ENCODE peak calls at places on chromosomes 2 and 18, in six cellular contexts. One of them, this sample, is unnamed.

GRCh38 chr2:171404258-171404657 is 29.5 kb downstream of the METTL8 start:
- DNase-seq in H1: no peak
- DNase-seq in NT2/D1: no peak
- DNase-seq in astrocyte: peak; percentile 83
- DNase-seq in endothelial cell of umbilical vein: peak; percentile 81
- DNase-seq in colonic mucosa: no peak
- DNase-seq in this sample: no peak

GRCh38 chr2:232576995-232577394 is 26.5 kb downstream of the EIF4E2 start:
- DNase-seq in H1: no peak
- DNase-seq in NT2/D1: no peak
- DNase-seq in astrocyte: peak; percentile 57
- DNase-seq in endothelial cell of umbilical vein: no peak
- DNase-seq in colonic mucosa: no peak
- DNase-seq in this sample: no peak

GRCh38 chr2:235371018-235371417 is 122.8 kb upstream of the AGAP1 start:
- DNase-seq in H1: no peak
- DNase-seq in NT2/D1: no peak
- DNase-seq in astrocyte: no peak
- DNase-seq in endothelial cell of umbilical vein: no peak
- DNase-seq in colonic mucosa: no peak
- DNase-seq in this sample: no peak

GRCh38 chr2:18545384-18545783 is 15.1 kb downstream of the RDH14 start:
- DNase-seq in H1: no peak
- DNase-seq in NT2/D1: no peak
- DNase-seq in astrocyte: peak; percentile 54
- DNase-seq in endothelial cell of umbilical vein: peak; percentile 47
- DNase-seq in colonic mucosa: no peak
- DNase-seq in this sample: no peak

GRCh38 chr18:59718108-59719057 is 21.2 kb upstream of the CCBE1 start:
- DNase-seq in H1: no peak
- DNase-seq in NT2/D1: no peak
- DNase-seq in astrocyte: peak; percentile 98
- DNase-seq in endothelial cell of umbilical vein: peak; percentile 7
- DNase-seq in colonic mucosa: no peak
- DNase-seq in this sample: peak; percentile 52

GRCh38 chr2:150591901-150592300 is 104.4 kb upstream of the RND3 start:
- DNase-seq in H1: no peak
- DNase-seq in NT2/D1: no peak
- DNase-seq in astrocyte: peak; percentile 39
- DNase-seq in endothelial cell of umbilical vein: no peak
- DNase-seq in colonic mucosa: no peak
- DNase-seq in this sample: no peak

GRCh38 chr2:171317492-171318125 is 116.2 kb downstream of the METTL8 start:
- DNase-seq in H1: no peak
- DNase-seq in NT2/D1: no peak
- DNase-seq in astrocyte: peak; percentile 11
- DNase-seq in endothelial cell of umbilical vein: no peak
- DNase-seq in colonic mucosa: no peak
- DNase-seq in this sample: peak; percentile 55

GRCh38 chr18:785242-785641 is 26.8 kb downstream of the YES1 start:
- DNase-seq in H1: no peak
- DNase-seq in NT2/D1: no peak
- DNase-seq in astrocyte: no peak
- DNase-seq in endothelial cell of umbilical vein: no peak
- DNase-seq in colonic mucosa: no peak
- DNase-seq in this sample: no peak

GRCh38 chr18:54147439-54147838 is 77.0 kb downstream of the MBD2 start:
- DNase-seq in H1: no peak
- DNase-seq in NT2/D1: no peak
- DNase-seq in astrocyte: no peak
- DNase-seq in endothelial cell of umbilical vein: no peak
- DNase-seq in colonic mucosa: no peak
- DNase-seq in this sample: no peak

GRCh38 chr2:240579771-240580614 is 6.5 kb upstream of the CAPN10 start:
- DNase-seq in H1: no peak
- DNase-seq in NT2/D1: no peak
- DNase-seq in astrocyte: peak; percentile 77
- DNase-seq in endothelial cell of umbilical vein: no peak
- DNase-seq in colonic mucosa: peak; percentile 69
- DNase-seq in this sample: peak; percentile 87

DNA sequence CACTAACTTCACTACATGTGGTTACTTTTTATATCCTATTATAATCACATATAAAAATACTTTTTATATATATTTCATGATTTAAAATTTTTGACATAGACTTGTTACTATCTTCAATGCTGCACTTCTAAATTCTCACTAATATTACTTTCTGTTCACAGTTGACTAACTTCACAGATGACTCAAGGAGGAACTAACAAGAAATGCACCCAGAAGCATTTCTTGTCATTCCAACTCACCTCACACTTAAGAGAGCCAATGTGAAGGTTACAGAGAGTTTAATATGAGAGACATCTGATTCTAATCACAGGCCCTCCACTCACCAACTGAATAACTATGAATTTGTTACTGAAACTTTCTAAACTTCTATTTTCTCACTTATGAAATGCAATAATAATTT is 399.8 kb upstream of the SLC8A1 start:
- DNase-seq in H1: no peak
- DNase-seq in NT2/D1: no peak
- DNase-seq in astrocyte: no peak
- DNase-seq in endothelial cell of umbilical vein: no peak
- DNase-seq in colonic mucosa: no peak
- DNase-seq in this sample: no peak
- H3K4me3 ChIP-seq in H1: no peak overlapping the region
- H3K4me3 ChIP-seq in NT2/D1: no peak overlapping the region
- H3K4me3 ChIP-seq in astrocyte: no peak overlapping the region
- H3K4me3 ChIP-seq in endothelial cell of umbilical vein: no peak overlapping the region
- H3K4me3 ChIP-seq in colonic mucosa: no peak overlapping the region
- H3K4me3 ChIP-seq in this sample: no peak overlapping the region

DNA sequence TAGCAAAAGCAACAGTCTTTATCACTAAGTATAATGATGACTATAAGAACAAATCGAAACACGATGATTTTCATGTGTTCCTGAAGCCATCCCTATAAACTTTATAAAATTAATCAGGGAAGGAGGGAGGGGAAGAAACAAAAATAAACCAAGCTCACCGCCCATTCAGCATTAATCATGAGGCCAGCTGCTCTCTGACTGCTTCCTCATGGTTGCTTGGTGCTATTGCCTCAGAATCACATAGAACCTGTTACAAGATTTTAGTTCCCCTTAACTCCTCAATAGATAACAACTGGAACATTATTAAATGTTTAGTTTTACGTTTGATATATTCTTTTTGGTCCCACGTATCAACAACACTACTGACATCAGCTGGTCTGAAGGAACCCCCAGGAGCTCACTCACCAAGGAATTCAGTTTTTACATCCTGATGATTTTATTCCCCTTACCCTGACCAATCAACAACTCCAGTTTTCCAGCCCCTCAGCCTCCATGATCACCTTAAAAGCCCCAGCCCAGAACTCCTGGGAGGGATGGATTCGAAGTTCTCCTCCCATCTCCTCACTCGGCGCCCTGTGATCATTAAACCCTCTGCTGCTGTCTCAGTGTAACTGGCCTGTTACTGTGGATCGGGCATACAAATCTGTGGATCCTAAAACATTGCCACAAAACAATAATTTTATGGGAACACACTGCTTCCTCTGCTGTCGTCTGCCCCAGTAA is 10.6 kb upstream of the HNRNPLL start:
- DNase-seq in H1: no peak
- DNase-seq in NT2/D1: no peak
- DNase-seq in astrocyte: no peak
- DNase-seq in endothelial cell of umbilical vein: no peak
- DNase-seq in colonic mucosa: no peak
- DNase-seq in this sample: no peak
- H3K9ac ChIP-seq in H1: no peak overlapping the region
- H3K9ac ChIP-seq in NT2/D1: no peak overlapping the region
- H3K9ac ChIP-seq in astrocyte: no peak overlapping the region
- H3K9ac ChIP-seq in endothelial cell of umbilical vein: no peak overlapping the region
- H3K9ac ChIP-seq in colonic mucosa: no peak overlapping the region
- H3K9ac ChIP-seq in this sample: no peak overlapping the region

GRCh38 chr2:7571701-7572100 is 654.5 kb downstream of the RNF144A start:
- DNase-seq in H1: no peak
- DNase-seq in NT2/D1: no peak
- DNase-seq in astrocyte: no peak
- DNase-seq in endothelial cell of umbilical vein: no peak
- DNase-seq in colonic mucosa: no peak
- DNase-seq in this sample: no peak

GRCh38 chr2:7572460-7572859 is 655.2 kb downstream of the RNF144A start:
- DNase-seq in H1: no peak
- DNase-seq in NT2/D1: no peak
- DNase-seq in astrocyte: no peak
- DNase-seq in endothelial cell of umbilical vein: no peak
- DNase-seq in colonic mucosa: no peak
- DNase-seq in this sample: peak; percentile 42

GRCh38 chr2:7570247-7570646 is 653.0 kb downstream of the RNF144A start:
- DNase-seq in H1: no peak
- DNase-seq in NT2/D1: no peak
- DNase-seq in astrocyte: no peak
- DNase-seq in endothelial cell of umbilical vein: no peak
- DNase-seq in colonic mucosa: no peak
- DNase-seq in this sample: no peak

GRCh38 chr2:7566382-7566881 is 649.2 kb downstream of the RNF144A start:
- DNase-seq in H1: no peak
- DNase-seq in NT2/D1: no peak
- DNase-seq in astrocyte: no peak
- DNase-seq in endothelial cell of umbilical vein: no peak
- DNase-seq in colonic mucosa: no peak
- DNase-seq in this sample: no peak

DNA sequence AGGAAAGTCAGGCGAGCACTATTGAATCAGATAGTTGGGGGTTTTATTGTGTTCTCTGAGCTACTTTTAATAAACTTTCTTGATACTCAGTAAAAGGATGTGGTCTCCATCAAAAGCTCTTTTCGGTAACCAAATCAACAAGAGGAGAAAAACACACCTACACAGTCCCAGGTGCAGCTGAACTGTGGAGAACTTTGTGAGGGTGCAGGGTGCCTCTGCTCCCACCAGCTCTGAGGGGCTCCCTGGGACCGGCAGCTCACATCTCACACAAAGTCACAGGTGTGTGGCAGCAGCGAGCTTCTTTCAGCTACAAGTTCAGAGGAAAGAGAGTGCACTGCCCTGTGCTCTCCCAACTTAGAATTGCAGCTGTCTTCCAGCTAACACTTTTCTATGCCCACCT is 650.4 kb downstream of the RNF144A start:
- DNase-seq in H1: no peak
- DNase-seq in NT2/D1: no peak
- DNase-seq in astrocyte: no peak
- DNase-seq in endothelial cell of umbilical vein: no peak
- DNase-seq in colonic mucosa: peak; percentile 17
- DNase-seq in this sample: no peak
- H3K4me3 ChIP-seq in H1: no peak overlapping the region
- H3K4me3 ChIP-seq in NT2/D1: no peak overlapping the region
- H3K4me3 ChIP-seq in astrocyte: no peak overlapping the region
- H3K4me3 ChIP-seq in endothelial cell of umbilical vein: no peak overlapping the region
- H3K4me3 ChIP-seq in colonic mucosa: no peak overlapping the region
- H3K4me3 ChIP-seq in this sample: no peak overlapping the region

DNA sequence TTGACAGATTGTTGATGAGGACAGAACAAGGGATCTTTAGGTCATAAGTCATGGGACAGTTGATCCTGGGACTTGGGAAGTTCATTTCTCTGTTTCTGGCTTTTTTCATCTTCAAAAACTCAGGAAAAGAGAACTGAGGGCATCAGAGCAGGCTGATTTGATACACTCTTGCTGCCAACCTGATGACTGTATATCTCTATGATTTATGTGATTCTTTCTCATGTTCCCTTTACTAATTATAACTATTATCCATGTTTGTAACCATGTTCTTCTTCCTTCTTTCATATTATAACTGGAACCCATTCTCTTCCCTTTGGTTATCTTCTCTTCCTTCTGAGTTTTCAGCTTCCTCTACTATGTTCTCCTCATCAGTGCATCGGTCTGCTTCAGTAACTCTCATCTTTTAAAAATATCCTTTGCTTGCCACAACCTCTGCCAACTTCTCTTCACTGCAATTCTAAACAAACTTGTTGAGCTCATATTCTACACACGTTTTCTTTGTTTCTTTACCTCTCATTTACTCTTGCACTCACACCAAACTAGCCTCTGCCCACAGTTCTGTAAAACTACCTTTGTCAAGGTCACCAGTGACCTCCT is 13.5 kb downstream of the RASGRP3 start:
- DNase-seq in H1: no peak
- DNase-seq in NT2/D1: no peak
- DNase-seq in astrocyte: no peak
- DNase-seq in endothelial cell of umbilical vein: no peak
- DNase-seq in colonic mucosa: no peak
- DNase-seq in this sample: no peak
- H3K9ac ChIP-seq in H1: no peak overlapping the region
- H3K9ac ChIP-seq in NT2/D1: no peak overlapping the region
- H3K9ac ChIP-seq in astrocyte: no peak overlapping the region
- H3K9ac ChIP-seq in endothelial cell of umbilical vein: no peak overlapping the region
- H3K9ac ChIP-seq in colonic mucosa: no peak overlapping the region
- H3K9ac ChIP-seq in this sample: no peak overlapping the region

This sample was measured in endodermal cell.